ENCODE peak calls at places on chromosomes 11 and 22, in four cellular contexts. Z is IMR-90, B is H9, A is H1. F is an unnamed sample.

GRCh38 chr11:774873-775592 is 2.3 kb downstream of the GATD1 start:
- DNase-seq in Z (peak), B (peak), A (no peak), F (no peak)

GRCh38 chr11:127058524-127058923 is 58.0 kb upstream of the KIRREL3 start:
- DNase-seq in Z (no peak), B (no peak), A (no peak), F (no peak)

GRCh38 chr11:10309163-10310093 is 4.6 kb downstream of the ADM start:
- DNase-seq in Z (peak), B (peak), A (no peak), F (peak)

GRCh38 chr11:134478611-134479010 is 66.6 kb upstream of the B3GAT1 start:
- DNase-seq in Z (no peak), B (peak), A (no peak), F (peak)

GRCh38 chr11:113296016-113296415 is 18.4 kb upstream of the TTC12 start:
- DNase-seq in Z (no peak), B (no peak), A (no peak), F (no peak)

GRCh38 chr11:86192858-86193257 is 51.7 kb upstream of the EED start:
- DNase-seq in Z (no peak), B (no peak), A (no peak), F (no peak)

GRCh38 chr11:34044664-34045485 is 6.7 kb upstream of the CAPRIN1 start:
- DNase-seq in Z (peak), B (peak), A (peak), F (peak)

GRCh38 chr11:18168372-18168771 is 4.3 kb upstream of the MRGPRX4 start:
- DNase-seq in Z (no peak), B (no peak), A (no peak), F (no peak)

GRCh38 chr22:35552186-35552842 is 11.7 kb downstream of the RASD2 start:
- DNase-seq in Z (no peak), B (peak), A (peak), F (peak)

GRCh38 chr11:114076974-114077373 is 17.5 kb downstream of the ZBTB16 start:
- DNase-seq in Z (no peak), B (no peak), A (no peak), F (peak)

GRCh38 chr11:111001986-111002616 is 243.4 kb upstream of the POU2AF2 start:
- DNase-seq in Z (peak), B (no peak), A (no peak), F (no peak)

GRCh38 chr11:827146-827860 is 416 bp upstream of the CRACR2B start:
- DNase-seq in Z (no peak), B (peak), A (peak), F (peak)

GRCh38 chr22:50562523-50563409 is at the start of gene SYCE3:
- DNase-seq in Z (peak), B (peak), A (peak), F (peak)

GRCh38 chr11:12552677-12553076 is 121.5 kb upstream of the TEAD1 start:
- DNase-seq in Z (peak), B (no peak), A (no peak), F (no peak)

GRCh38 chr11:117669062-117669461 is 128.0 kb downstream of the DSCAML1 start:
- DNase-seq in Z (no peak), B (no peak), A (no peak), F (no peak)

GRCh38 chr22:32355760-32356159 is 1.9 kb upstream of the RFPL3 start:
- DNase-seq in Z (no peak), B (no peak), A (no peak), F (peak)

GRCh38 chr11:820655-821512 is 2.2 kb downstream of the PNPLA2 start:
- DNase-seq in Z (peak), B (no peak), A (no peak), F (no peak)

GRCh38 chr11:91115116-91115515 is 892.3 kb upstream of the CHORDC1 start:
- DNase-seq in Z (no peak), B (no peak), A (no peak), F (no peak)

GRCh38 chr22:35377735-35378134 is 3.2 kb upstream of the HMOX1 start:
- DNase-seq in Z (no peak), B (peak), A (no peak), F (peak)

GRCh38 chr11:120238968-120239620 is 846 bp upstream of the POU2F3 start:
- DNase-seq in Z (no peak), B (no peak), A (no peak), F (no peak)

GRCh38 chr11:61045271-61045670 is 57.0 kb upstream of the CD5 start:
- DNase-seq in Z (no peak), B (no peak), A (no peak), F (no peak)

GRCh38 chr11:114318361-114318760 is 22.2 kb downstream of the NNMT start:
- DNase-seq in Z (no peak), B (no peak), A (no peak), F (no peak)

GRCh38 chr11:75450826-75451783 is 18.1 kb upstream of the KLHL35 start:
- DNase-seq in Z (no peak), B (peak), A (peak), F (peak)

DNA sequence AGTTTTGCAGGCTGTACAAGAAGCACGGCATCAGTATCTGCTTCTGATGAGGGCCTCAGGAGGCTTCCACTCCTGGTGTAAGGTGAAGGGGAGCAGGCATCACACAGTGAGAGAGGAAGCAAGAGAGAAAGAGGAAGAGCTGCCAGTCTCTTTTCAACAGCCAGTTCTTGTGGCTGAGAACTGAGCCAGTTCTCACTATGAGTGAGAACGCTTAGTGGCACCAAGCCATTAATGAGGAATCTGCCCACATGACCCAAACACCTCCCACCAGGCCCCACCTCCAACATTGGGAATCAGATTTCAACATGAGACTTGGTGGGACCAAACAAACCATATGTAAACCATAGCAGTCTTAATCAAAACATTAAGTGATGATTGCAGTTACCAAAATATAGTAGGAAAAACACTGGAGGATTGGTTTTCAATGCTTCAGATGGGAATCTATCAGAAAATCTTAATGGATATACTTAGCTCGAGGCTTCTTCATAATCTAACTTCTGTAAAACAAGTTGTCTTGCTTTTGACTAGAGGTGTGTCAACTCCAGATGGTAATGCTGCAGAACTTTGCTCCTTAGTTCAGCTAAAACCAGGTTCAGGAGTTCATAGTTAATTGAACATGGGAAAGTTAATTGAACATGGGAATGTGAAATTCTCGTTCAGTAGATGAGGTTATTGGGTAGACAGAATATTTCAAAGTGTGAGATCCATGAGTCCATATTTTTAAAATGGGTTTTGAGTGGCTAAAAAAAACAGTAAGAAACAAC is 12.2 kb downstream of the FAR1 start:
- DNase-seq in Z (no peak), B (no peak), A (no peak), F (no peak)
- H4K5ac ChIP-seq in Z (no peak), B (no peak), A (no peak), F (no peak)

DNA sequence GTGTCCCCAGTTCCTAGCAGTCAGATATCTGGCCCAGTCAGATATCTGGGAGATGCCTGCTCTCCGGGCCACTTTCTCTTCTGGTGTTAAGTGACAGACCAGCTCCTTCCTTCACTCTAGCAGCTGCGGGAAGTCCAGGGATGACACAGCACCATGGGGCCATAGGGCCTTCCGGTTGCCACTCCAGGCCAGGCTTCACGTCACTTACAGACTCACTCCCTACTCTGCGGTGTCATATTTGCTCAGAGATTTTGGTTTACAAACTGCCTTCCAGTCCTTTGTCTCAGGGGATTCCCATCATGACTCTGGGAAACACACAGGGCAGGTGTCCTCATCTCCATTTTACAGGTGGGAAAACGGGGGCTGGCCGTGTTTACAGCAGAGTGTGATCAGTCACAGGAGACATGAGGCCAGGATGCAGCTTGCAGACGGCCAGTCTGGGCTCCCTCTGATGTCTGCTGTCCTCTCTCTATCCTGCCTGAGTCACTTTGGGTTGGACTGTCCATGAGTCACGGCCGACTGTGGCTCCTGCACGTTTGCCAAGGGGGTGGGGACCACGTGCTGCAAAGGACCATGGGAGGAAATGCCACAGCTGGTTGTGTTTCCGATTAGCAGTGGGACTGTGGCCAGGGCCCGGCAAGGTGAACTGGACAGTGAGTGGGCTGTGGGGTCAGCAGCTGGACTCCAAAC is 8.2 kb upstream of the TBC1D22A start:
- DNase-seq in Z (peak), B (no peak), A (no peak), F (no peak)
- H4K5ac ChIP-seq in Z (peak), B (no peak), A (no peak), F (no peak)

DNA sequence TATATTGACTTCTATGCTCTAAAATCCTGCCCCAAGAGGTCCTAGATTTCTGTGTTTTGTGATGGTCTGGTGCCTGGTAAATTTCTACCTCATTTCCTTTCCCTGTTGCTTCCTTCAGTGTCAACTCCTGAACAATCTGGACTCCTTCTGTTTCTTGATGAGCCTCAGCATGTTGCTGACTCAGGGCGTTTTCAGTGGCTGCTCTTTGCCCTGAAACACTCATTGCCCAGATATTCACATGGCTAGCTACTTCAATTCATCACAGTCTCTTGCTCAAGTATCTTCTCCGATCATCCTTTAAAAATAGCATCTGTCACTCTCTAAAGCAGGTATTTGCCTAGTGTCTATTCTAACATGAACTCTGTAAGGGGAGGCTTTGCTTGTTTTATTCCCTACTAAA is 526.3 kb upstream of the RAG2 start:
- DNase-seq in Z (no peak), B (no peak), A (no peak), F (no peak)
- H4K5ac ChIP-seq in Z (no peak), B (no peak), A (no peak), F (no peak)

GRCh38 chr22:43544282-43544673 is 132.5 kb downstream of the MPPED1 start:
- DNase-seq in Z (no peak), B (no peak), A (no peak), F (no peak)
- H4K5ac ChIP-seq in Z (no peak), B (no peak), A (no peak), F (no peak)

DNA sequence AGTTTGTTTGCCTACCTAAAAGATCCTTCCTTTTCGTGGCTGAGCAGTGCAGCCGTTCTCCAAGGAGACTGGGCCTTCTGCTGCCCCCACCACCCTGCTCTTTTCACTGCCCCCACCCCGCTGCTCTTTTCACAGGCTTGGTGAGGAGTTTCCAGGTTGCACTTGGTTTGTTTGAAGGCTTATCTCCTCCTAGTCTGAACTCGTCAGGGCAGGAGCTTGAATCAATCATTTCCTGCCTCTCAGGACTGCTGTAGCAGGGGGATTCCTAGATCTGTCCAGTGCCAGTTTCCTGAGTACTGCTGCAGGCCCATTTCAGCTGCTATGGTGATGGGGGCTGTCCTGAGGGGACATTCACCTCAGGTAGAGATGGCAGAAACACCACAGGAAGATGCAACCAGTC is 10.0 kb downstream of the MED15 start:
- DNase-seq in Z (no peak), B (no peak), A (no peak), F (no peak)
- H4K5ac ChIP-seq in Z (no peak), B (no peak), A (no peak), F (no peak)

GRCh38 chr11:96088914-96089313 is 165.0 kb upstream of the MTMR2 start:
- DNase-seq in Z (no peak), B (no peak), A (no peak), F (no peak)
- H4K5ac ChIP-seq in Z (no peak), B (no peak), A (no peak), F (no peak)